ENCODE peak calls at places on chromosomes 1 and 21, in six cellular contexts. F is CD4-positive, alpha-beta T cell; R is stomach; T is brain microvascular endothelial cell; D is Calu3; C is tibial artery. I is an unnamed sample.

GRCh38 chr1:13702425-13703127 is 2.6 kb downstream of the PRDM2 start:
- DNase-seq in F (peak), C (no peak), T (no peak), R (no peak), D (no peak), I (no peak)

GRCh38 chr1:205451759-205452164 is 4.1 kb downstream of the BLACAT1 start:
- DNase-seq in D (no peak), F (no peak), R (no peak), C (no peak), T (no peak), I (no peak)

GRCh38 chr1:32536117-32536516 is 3.1 kb upstream of the ZBTB8A start:
- DNase-seq in D (no peak), C (no peak), T (no peak), F (no peak), R (no peak), I (no peak)

GRCh38 chr1:21752186-21752585 is 30.8 kb downstream of the USP48 start:
- DNase-seq in D (no peak), R (no peak), F (no peak), C (no peak), T (no peak), I (no peak)

GRCh38 chr1:28449904-28450303 is 55.9 kb upstream of the RCC1 start:
- DNase-seq in T (no peak), C (no peak), R (no peak), F (no peak), D (no peak), I (no peak)

GRCh38 chr1:150372580-150372979 is 8.6 kb downstream of the RPRD2 start:
- DNase-seq in F (no peak), R (no peak), C (no peak), D (no peak), T (no peak), I (no peak)

GRCh38 chr1:18592368-18592767 is 38.3 kb upstream of the PAX7 start:
- DNase-seq in D (no peak), F (no peak), C (no peak), T (no peak), R (no peak), I (no peak)

GRCh38 chr1:21335750-21336168 is 45.5 kb upstream of the ECE1 start:
- DNase-seq in R (no peak), F (no peak), T (no peak), C (no peak), D (peak), I (no peak)

GRCh38 chr1:160579216-160579701 is at the start of gene CD84:
- DNase-seq in F (peak), C (no peak), R (no peak), D (no peak), T (no peak), I (no peak)

GRCh38 chr21:36076878-36077658 is 7.2 kb downstream of the CBR1 start:
- DNase-seq in D (no peak), T (no peak), R (peak), C (no peak), F (no peak), I (no peak)

GRCh38 chr1:14634497-14634896 is 36.0 kb downstream of the KAZN start:
- DNase-seq in F (no peak), T (no peak), R (no peak), D (no peak), C (no peak), I (no peak)

GRCh38 chr1:153428790-153429189 is 12.5 kb downstream of the S100A7A start:
- DNase-seq in T (no peak), D (no peak), R (no peak), C (no peak), F (no peak), I (no peak)

GRCh38 chr1:244375061-244375460 is 76.6 kb downstream of the ADSS2 start:
- DNase-seq in R (no peak), C (no peak), T (no peak), F (no peak), D (no peak), I (no peak)

GRCh38 chr1:29256395-29256794 is 20.1 kb downstream of the PTPRU start:
- DNase-seq in R (no peak), F (no peak), C (no peak), D (no peak), T (no peak), I (no peak)

GRCh38 chr1:183590225-183591191 is at the start of gene NCF2:
- DNase-seq in D (peak), T (no peak), F (no peak), C (no peak), R (peak), I (no peak)

GRCh38 chr1:17167783-17168479 is 37.0 kb upstream of the PADI1 start:
- DNase-seq in R (no peak), D (peak), C (no peak), T (peak), F (no peak), I (no peak)

GRCh38 chr1:78892251-78892650 is 114.3 kb downstream of the ADGRL4 start:
- DNase-seq in C (no peak), T (no peak), D (no peak), R (no peak), F (no peak), I (no peak)

GRCh38 chr1:172928412-172928811 is 122.3 kb downstream of the TNFSF18 start:
- DNase-seq in T (peak), F (no peak), C (no peak), R (no peak), D (no peak), I (no peak)

GRCh38 chr1:20587639-20588017 is 1.3 kb upstream of the CDA start:
- DNase-seq in R (no peak), D (no peak), F (no peak), T (peak), C (peak), I (no peak)

GRCh38 chr1:27120849-27121248 is 34.1 kb downstream of the SLC9A1 start:
- DNase-seq in C (no peak), D (no peak), T (no peak), R (no peak), F (no peak), I (no peak)

GRCh38 chr1:30691480-30691879 is 31.9 kb downstream of the MATN1 start:
- DNase-seq in C (no peak), F (no peak), D (no peak), R (no peak), T (no peak), I (peak)

GRCh38 chr1:108327534-108328462 is 83.9 kb upstream of the NBPF4 start:
- DNase-seq in C (no peak), F (no peak), R (no peak), D (peak), T (no peak), I (no peak)

GRCh38 chr1:152244576-152244975 is 20.6 kb upstream of the HRNR start:
- DNase-seq in R (no peak), F (no peak), D (no peak), T (no peak), C (no peak), I (no peak)

GRCh38 chr21:35046880-35047229 is 2.2 kb downstream of the RUNX1 start:
- DNase-seq in T (peak), C (peak), D (peak), F (no peak), R (no peak), I (no peak)

GRCh38 chr21:16084776-16085364 is 355.1 kb downstream of the USP25 start:
- DNase-seq in T (peak), D (no peak), R (no peak), F (no peak), C (peak), I (no peak)

GRCh38 chr1:111422546-111423391 is 4.8 kb downstream of the OVGP1 start:
- DNase-seq in D (peak), R (peak), C (no peak), T (no peak), F (no peak), I (no peak)

GRCh38 chr1:112230232-112230631 is 165.8 kb upstream of the CTTNBP2NL start:
- DNase-seq in R (no peak), C (no peak), D (no peak), T (no peak), F (no peak), I (no peak)

GRCh38 chr1:110585426-110585825 is 20.7 kb downstream of the KCNA2 start:
- DNase-seq in R (peak), C (no peak), F (no peak), D (no peak), T (no peak), I (no peak)

DNA sequence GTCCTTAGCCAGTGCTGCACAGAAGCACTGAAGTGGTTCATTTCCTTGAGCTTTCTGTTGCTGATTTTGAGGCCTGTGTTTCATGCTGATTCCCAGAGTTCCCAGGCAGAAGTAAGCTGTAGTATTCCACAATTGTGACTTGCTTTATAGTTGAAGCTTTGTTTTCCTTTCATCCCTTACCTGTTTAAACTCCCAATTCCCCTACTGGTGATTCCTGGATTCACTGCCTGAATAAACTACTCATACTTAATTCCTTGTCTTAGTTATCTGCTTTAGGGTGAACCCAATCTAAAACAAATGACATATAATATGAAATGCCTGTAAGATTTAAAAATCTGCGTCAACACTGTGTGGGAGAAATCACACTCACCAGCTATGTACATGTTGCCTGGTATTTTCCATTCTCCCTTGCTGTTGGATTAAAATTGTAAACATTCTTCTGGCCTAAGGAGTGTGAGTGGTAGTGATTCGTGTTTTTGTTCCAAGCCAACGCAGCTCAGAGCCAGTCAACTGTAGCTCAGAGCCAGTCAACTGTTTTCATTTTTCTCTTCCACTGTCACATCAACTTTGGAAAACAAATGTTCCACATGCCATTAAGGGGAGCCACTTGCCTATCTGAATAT is 879.4 kb downstream of the MRPL39 start:
- DNase-seq in R (no peak), T (no peak), F (no peak), D (no peak), C (no peak), I (no peak)
- TF ChIP-seq CTCF in R (no peak), T (no peak), F (no peak), D (no peak), C (no peak), I (no peak)

GRCh38 chr1:47931395-47931794 is 65.8 kb downstream of the TRABD2B start:
- DNase-seq in T (no peak), R (peak), C (no peak), F (no peak), D (peak), I (no peak)
- TF ChIP-seq CTCF in T (peak), R (peak), C (peak), F (no peak), D (peak), I (peak)

DNA sequence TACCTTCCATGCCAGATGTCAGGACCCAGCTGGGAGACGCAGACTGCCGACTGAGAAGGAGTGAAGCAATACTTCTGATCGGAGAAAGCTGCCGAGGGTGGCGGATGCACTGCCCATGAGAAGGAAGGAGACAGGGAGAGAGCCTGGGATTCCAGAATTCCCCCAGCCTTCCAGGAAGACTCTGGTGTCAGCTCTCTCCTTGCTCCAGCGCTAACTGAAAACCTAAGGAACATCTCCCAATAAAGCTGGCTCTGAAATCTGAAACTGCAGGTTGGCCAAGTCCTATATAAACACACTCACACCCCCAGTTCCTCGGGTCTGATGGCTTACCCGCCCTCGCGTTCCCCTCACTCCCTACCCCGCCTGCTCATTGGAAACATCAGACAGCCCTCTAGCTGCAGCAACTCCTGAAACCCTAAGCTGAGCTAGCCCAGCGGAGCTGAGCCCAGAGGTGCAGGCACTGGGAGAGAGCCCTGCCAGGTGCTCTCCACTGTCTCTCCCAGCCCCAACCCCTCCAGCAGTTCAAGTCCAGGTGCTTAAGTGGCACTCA is 52.3 kb downstream of the PLEKHA6 start:
- DNase-seq in T (no peak), R (peak), F (no peak), D (no peak), C (peak), I (no peak)
- TF ChIP-seq CTCF in T (no peak), R (no peak), F (no peak), D (no peak), C (no peak), I (peak)

GRCh38 chr21:26715878-26716506 is 129.2 kb downstream of the ADAMTS1 start:
- DNase-seq in R (peak), C (peak), F (no peak), D (peak), T (peak), I (no peak)

GRCh38 chr21:26715116-26715515 is 130.1 kb downstream of the ADAMTS1 start:
- DNase-seq in C (no peak), T (no peak), D (no peak), F (no peak), R (no peak), I (no peak)

GRCh38 chr21:26719750-26720149 is 125.5 kb downstream of the ADAMTS1 start:
- DNase-seq in T (no peak), C (no peak), F (no peak), D (no peak), R (no peak), I (no peak)

DNA sequence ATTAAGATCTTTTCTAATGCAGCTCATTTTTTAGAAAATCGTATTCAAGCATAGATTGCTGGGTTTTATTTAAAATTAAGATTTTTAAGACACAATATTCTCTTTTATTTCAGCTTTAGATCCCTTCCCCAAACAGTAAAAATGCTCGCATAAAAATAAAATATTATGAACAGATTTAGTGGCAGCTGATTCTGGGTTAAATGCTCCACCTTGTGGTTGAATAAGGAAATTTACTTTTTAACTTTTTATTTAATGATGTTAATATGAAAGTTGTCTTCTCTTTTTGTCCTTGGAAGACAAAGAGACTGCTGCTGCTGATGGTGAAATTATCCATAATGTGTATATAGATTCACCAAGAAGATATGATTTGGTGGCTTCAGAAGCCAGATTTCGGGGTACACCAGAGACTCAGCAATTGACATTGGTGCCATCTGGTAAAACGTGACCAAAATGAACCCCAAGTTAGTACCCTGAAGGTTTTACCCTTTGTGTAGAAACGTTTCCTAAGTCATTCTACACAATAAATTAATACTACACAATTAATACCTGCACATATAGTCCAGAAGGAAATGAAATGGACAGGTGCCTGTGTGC is 128.0 kb downstream of the ADAMTS1 start:
- DNase-seq in D (no peak), F (no peak), C (no peak), T (no peak), R (no peak), I (no peak)
- TF ChIP-seq CTCF in D (peak), F (peak), C (peak), T (peak), R (no peak), I (peak)

GRCh38 chr1:211944733-211945500 is 90.4 kb downstream of the INTS7 start:
- DNase-seq in T (no peak), C (no peak), D (peak), F (no peak), R (peak), I (no peak)
- TF ChIP-seq CTCF in T (peak), C (no peak), D (peak), F (no peak), R (peak), I (peak)

GRCh38 chr1:54768093-54768492 is 3.8 kb upstream of the PARS2 start:
- DNase-seq in F (no peak), T (peak), D (peak), C (no peak), R (peak), I (no peak)
- TF ChIP-seq CTCF in F (no peak), T (peak), D (no peak), C (no peak), R (no peak), I (peak)